ENCODE peak calls at places on chromosome 13, in nine cellular contexts. B is RWPE1; G is stimulated activated CD4-positive, alpha-beta T cell treated with anti-CD3 and anti-CD28 coated beads, Interleukin-4, amount 100 ng/mL, for 24 hours; I is epithelial cell of esophagus; X is CD8-positive, alpha-beta memory T cell; Y is right lobe of liver; M is astrocyte of the hippocampus; V is HS-27A; Z is CD4-positive, alpha-beta memory T cell. S is an unnamed sample.

GRCh38 chr13:47837906-47838305 is 163.2 kb downstream of the SUCLA2 start:
- DNase-seq in X (no peak), M (no peak), B (no peak), I (no peak), V (no peak), G (no peak), Y (no peak), Z (no peak), S (no peak)

GRCh38 chr13:47175172-47175806 is 278.4 kb upstream of the HTR2A start:
- DNase-seq in M (peak), I (peak), V (no peak), X (no peak), Z (no peak), Y (no peak), B (no peak), G (no peak), S (no peak)

GRCh38 chr13:97274782-97275252 is 52.7 kb downstream of the MBNL2 start:
- DNase-seq in V (no peak), M (peak), I (peak), X (no peak), Z (no peak), G (no peak), B (peak), Y (no peak), S (no peak)

GRCh38 chr13:41660426-41660825 is 203.1 kb downstream of the RGCC start:
- DNase-seq in Z (no peak), G (no peak), X (no peak), V (no peak), M (no peak), Y (no peak), I (no peak), B (no peak), S (no peak)

GRCh38 chr13:40388617-40389016 is 277.8 kb downstream of the FOXO1 start:
- DNase-seq in V (no peak), B (no peak), Z (peak), M (peak), I (no peak), Y (no peak), G (peak), X (peak), S (peak)

GRCh38 chr13:51168623-51169022 is 53.6 kb upstream of the FAM124A start:
- DNase-seq in V (no peak), Y (no peak), Z (no peak), I (no peak), X (no peak), M (no peak), B (no peak), G (no peak), S (no peak)

GRCh38 chr13:36412736-36413135 is 19.6 kb upstream of the CCNA1 start:
- DNase-seq in I (no peak), Y (no peak), M (no peak), G (no peak), B (no peak), X (no peak), V (no peak), Z (no peak), S (no peak)

GRCh38 chr13:34224877-34225276 is 406.9 kb downstream of the RFC3 start:
- DNase-seq in I (peak), V (no peak), B (no peak), M (no peak), X (no peak), Y (peak), G (no peak), Z (no peak), S (no peak)

GRCh38 chr13:111387026-111387871 is 66.8 kb downstream of the TEX29 start:
- DNase-seq in Y (no peak), G (no peak), Z (no peak), V (no peak), X (no peak), I (no peak), B (no peak), M (no peak), S (no peak)

GRCh38 chr13:73722120-73722519 is 412.1 kb downstream of the KLF12 start:
- DNase-seq in B (peak), G (peak), Y (no peak), X (no peak), I (peak), M (peak), V (no peak), Z (no peak), S (no peak)

GRCh38 chr13:113581871-113582270 is 2.7 kb upstream of the TFDP1 start:
- DNase-seq in Z (no peak), X (no peak), G (no peak), V (no peak), Y (no peak), M (no peak), I (no peak), B (no peak), S (no peak)

GRCh38 chr13:46492946-46493345 is 60.0 kb upstream of the LRCH1 start:
- DNase-seq in V (peak), B (peak), M (peak), X (no peak), G (peak), I (peak), Z (peak), Y (no peak), S (peak)